ENCODE peak calls at places on chromosomes 11 and 22, in nine cellular contexts. V is T-helper 17 cell; G is activated CD4-positive, alpha-beta T cell treated with anti-CD3 and anti-CD28 coated beads, Interleukin-2, amount 50 U/mL, for 48 hours; Z is right atrium auricular region; N is LoVo; Q is pulmonary artery endothelial cell; P is fibroblast of the aortic adventitia; B is RWPE1; W is Peyer's patch. S is an unnamed sample.

GRCh38 chr11:30062103-30062502 is 45.3 kb upstream of the KCNA4 start:
- DNase-seq in Q (no peak), P (no peak), W (no peak), N (no peak), G (no peak), B (no peak), Z (no peak), V (no peak), S (no peak)

GRCh38 chr22:38782402-38783094 is 11.4 kb downstream of the DNAL4 start:
- DNase-seq in B (no peak), N (no peak), V (no peak), Q (no peak), Z (no peak), W (no peak), G (no peak), P (peak), S (no peak)

GRCh38 chr11:121389651-121390050 is 62.5 kb upstream of the SORL1 start:
- DNase-seq in V (no peak), N (no peak), G (no peak), W (no peak), Z (no peak), P (no peak), Q (no peak), B (no peak), S (no peak)

GRCh38 chr11:76152741-76153608 is 53.3 kb downstream of the WNT11 start:
- DNase-seq in G (no peak), N (no peak), V (no peak), B (no peak), P (no peak), W (peak), Z (no peak), Q (no peak), S (no peak)

GRCh38 chr11:132220464-132220863 is 850.0 kb downstream of the NTM start:
- DNase-seq in Q (no peak), W (no peak), G (no peak), N (no peak), P (peak), B (no peak), Z (no peak), V (no peak), S (no peak)

GRCh38 chr22:39927544-39927943 is 26.7 kb downstream of the GRAP2 start:
- DNase-seq in W (no peak), V (no peak), P (no peak), Z (no peak), B (no peak), G (no peak), N (no peak), Q (no peak), S (no peak)

GRCh38 chr11:86637976-86638375 is 34.4 kb downstream of the ME3 start:
- DNase-seq in Q (no peak), P (no peak), W (no peak), N (no peak), B (no peak), Z (no peak), V (no peak), G (no peak), S (no peak)

GRCh38 chr22:37195921-37196320 is 7.9 kb upstream of the C1QTNF6 start:
- DNase-seq in P (peak), W (no peak), Z (no peak), G (no peak), B (no peak), Q (no peak), V (no peak), N (peak), S (peak)

GRCh38 chr11:101508370-101508769 is 75.4 kb downstream of the TRPC6 start:
- DNase-seq in B (no peak), N (no peak), Z (no peak), P (no peak), W (no peak), G (no peak), Q (no peak), V (no peak), S (no peak)

GRCh38 chr11:69654660-69655478 is 13.9 kb downstream of the CCND1 start:
- DNase-seq in G (no peak), B (no peak), Q (no peak), P (no peak), N (peak), Z (no peak), W (no peak), V (no peak), S (no peak)

GRCh38 chr11:117809236-117810055 is 12.4 kb upstream of the DSCAML1 start:
- DNase-seq in N (peak), B (peak), Q (no peak), Z (peak), P (peak), G (peak), W (peak), V (no peak), S (peak)

GRCh38 chr11:3130269-3131071 is 34.6 kb downstream of the OSBPL5 start:
- DNase-seq in B (peak), Q (no peak), N (no peak), V (no peak), P (no peak), Z (no peak), G (no peak), W (no peak), S (peak)

GRCh38 chr22:25120761-25121212 is 78.9 kb upstream of the CRYBB3 start:
- DNase-seq in B (no peak), G (no peak), P (no peak), V (no peak), W (no peak), Q (peak), Z (no peak), N (peak), S (no peak)

GRCh38 chr11:69489031-69489745 is 7.7 kb downstream of the LINC01488 start:
- DNase-seq in G (no peak), Q (no peak), Z (no peak), W (no peak), V (no peak), N (no peak), P (no peak), B (no peak), S (no peak)

GRCh38 chr11:34150494-34151151 is 45.2 kb downstream of the NAT10 start:
- DNase-seq in V (no peak), P (no peak), Z (no peak), G (no peak), N (no peak), W (no peak), Q (no peak), B (no peak), S (peak)

GRCh38 chr11:69122642-69123431 is 32.9 kb upstream of the SMIM38 start:
- DNase-seq in B (peak), V (no peak), W (peak), Z (peak), G (peak), Q (peak), N (peak), P (peak), S (peak)

GRCh38 chr22:20509344-20510047 is 2.1 kb downstream of the MED15 start:
- DNase-seq in P (peak), N (peak), Z (peak), W (peak), B (peak), G (peak), V (no peak), Q (peak), S (peak)

GRCh38 chr11:114563077-114563476 is 3.4 kb upstream of the NXPE1 start:
- DNase-seq in Q (no peak), G (no peak), B (peak), P (peak), Z (no peak), N (peak), V (no peak), W (no peak), S (no peak)

GRCh38 chr11:1367721-1368120 is 22.0 kb upstream of the BRSK2 start:
- DNase-seq in P (no peak), W (no peak), B (no peak), G (no peak), Z (no peak), N (no peak), Q (no peak), V (no peak), S (no peak)

GRCh38 chr11:122843281-122844150 is 5.2 kb downstream of the CRTAM start:
- DNase-seq in N (no peak), B (no peak), P (no peak), W (peak), G (peak), V (no peak), Q (no peak), Z (no peak), S (no peak)

GRCh38 chr11:113991170-113991569 is 16.3 kb downstream of the HTR3A start:
- DNase-seq in W (no peak), V (no peak), B (peak), Z (no peak), G (peak), N (peak), Q (no peak), P (peak), S (no peak)

GRCh38 chr11:69245491-69246345 is 48.2 kb upstream of the MYEOV start:
- DNase-seq in B (no peak), V (no peak), N (no peak), G (no peak), Z (no peak), W (no peak), Q (no peak), P (no peak), S (no peak)

GRCh38 chr11:69949327-69949726 is 128.8 kb upstream of the ANO1 start:
- DNase-seq in Q (peak), G (no peak), W (no peak), Z (peak), V (no peak), B (peak), P (peak), N (peak), S (no peak)

GRCh38 chr22:49236541-49237075 is 591.1 kb downstream of the BRD1 start:
- DNase-seq in P (no peak), W (no peak), B (no peak), N (no peak), V (no peak), Z (peak), Q (no peak), G (no peak), S (no peak)

GRCh38 chr11:119149371-119150275 is 771 bp downstream of the ABCG4 start:
- DNase-seq in P (no peak), Z (no peak), N (no peak), V (no peak), Q (no peak), G (peak), W (no peak), B (no peak), S (no peak)

GRCh38 chr11:39365809-39366436 is 2093.5 kb downstream of the LRRC4C start:
- DNase-seq in Z (no peak), N (peak), V (no peak), B (peak), P (peak), W (no peak), G (no peak), Q (no peak), S (no peak)

GRCh38 chr22:39528080-39528661 is 4.4 kb downstream of the RPS19BP1 start:
- DNase-seq in V (no peak), Q (no peak), Z (no peak), P (no peak), N (no peak), B (no peak), G (no peak), W (peak), S (no peak)

GRCh38 chr11:103601230-103601846 is 435.1 kb upstream of the DDI1 start:
- DNase-seq in W (no peak), G (peak), V (no peak), Q (no peak), B (peak), Z (no peak), P (peak), N (peak), S (no peak)

GRCh38 chr11:73902303-73902702 is 25.5 kb downstream of the PAAF1 start:
- DNase-seq in B (no peak), N (no peak), P (no peak), G (no peak), Z (no peak), V (no peak), Q (no peak), W (no peak), S (no peak)

GRCh38 chr11:101049123-101049522 is 80.5 kb downstream of the PGR start:
- DNase-seq in V (no peak), G (no peak), W (no peak), B (no peak), Z (no peak), P (no peak), Q (no peak), N (no peak), S (no peak)

GRCh38 chr11:74826901-74827300 is 78.3 kb downstream of the RNF169 start:
- DNase-seq in Q (no peak), P (no peak), G (no peak), W (no peak), V (no peak), B (no peak), Z (no peak), N (no peak), S (no peak)

GRCh38 chr11:43644626-43645299 is 35.8 kb upstream of the HSD17B12 start:
- DNase-seq in Z (no peak), P (peak), N (no peak), G (no peak), W (no peak), Q (no peak), V (no peak), B (no peak), S (no peak)

GRCh38 chr11:85590848-85591483 is 36.2 kb downstream of the DLG2 start:
- DNase-seq in G (no peak), Z (no peak), P (peak), W (no peak), Q (no peak), B (peak), V (no peak), N (peak), S (no peak)

GRCh38 chr11:11247576-11247975 is 105.5 kb downstream of the CSNK2A3 start:
- DNase-seq in Z (no peak), P (no peak), W (no peak), Q (no peak), G (no peak), B (no peak), N (no peak), V (no peak), S (no peak)

S was measured in CD14-positive monocyte.